ENCODE peak calls at places on chromosome 19, in five cellular contexts. F is Calu3, K is HT1080, H is Peyer's patch, S is small intestine. B is an unnamed sample.

GRCh38 chr19:52789440-52789839 is 2.8 kb upstream of the ZNF600 start:
- DNase-seq in H (no peak), F (no peak), S (no peak), K (no peak), B (no peak)

GRCh38 chr19:16324384-16325160 is at the start of gene KLF2:
- DNase-seq in F (peak), H (peak), S (peak), K (peak), B (peak)

GRCh38 chr19:35130761-35131720 is 3.8 kb downstream of the LGI4 start:
- DNase-seq in S (no peak), H (peak), K (no peak), F (no peak), B (no peak)

GRCh38 chr19:2770055-2771013 is 12.7 kb downstream of the SGTA start:
- DNase-seq in K (no peak), F (no peak), S (no peak), H (no peak), B (no peak)

GRCh38 chr19:48674216-48674809 is 1.5 kb upstream of the NTN5 start:
- DNase-seq in S (no peak), K (no peak), H (no peak), F (no peak), B (no peak)

GRCh38 chr19:55712804-55713631 is 25.2 kb downstream of the NLRP9 start:
- DNase-seq in S (no peak), K (no peak), F (no peak), H (no peak), B (no peak)

GRCh38 chr19:30162718-30163117 is 209.5 kb upstream of the ZNF536 start:
- DNase-seq in H (no peak), K (no peak), F (no peak), S (no peak), B (no peak)

GRCh38 chr19:43798546-43799409 is 3.5 kb downstream of the LYPD5 start:
- DNase-seq in H (no peak), K (no peak), F (peak), S (peak), B (peak)

GRCh38 chr19:35545855-35546381 is 492 bp downstream of the TMEM147 start:
- DNase-seq in H (peak), F (peak), S (peak), K (peak), B (peak)

GRCh38 chr19:52585101-52585500 is 15.0 kb downstream of the ZNF701 start:
- DNase-seq in F (no peak), S (no peak), H (no peak), K (no peak), B (no peak)

GRCh38 chr19:2187164-2187563 is 23.4 kb downstream of the DOT1L start:
- DNase-seq in K (no peak), S (no peak), H (no peak), F (no peak), B (no peak)

GRCh38 chr19:40687525-40688016 is 2.9 kb downstream of the NUMBL start:
- DNase-seq in H (peak), S (peak), F (no peak), K (no peak), B (no peak)

GRCh38 chr19:51103811-51104470 is 4.3 kb downstream of the CTU1 start:
- DNase-seq in S (no peak), K (no peak), H (no peak), F (no peak), B (no peak)

GRCh38 chr19:43799502-43800142 is 2.6 kb downstream of the LYPD5 start:
- DNase-seq in S (peak), H (no peak), K (no peak), F (no peak), B (peak)

B was measured in mammary epithelial cell.